ENCODE peak calls at places on chromosomes 1 and 21, in four cellular contexts. I, X, N and Q are unnamed samples.

GRCh38 chr21:39610705-39611104 is 2.0 kb upstream of the B3GALT5 start:
- DNase-seq in I (no peak), X (no peak), N (no peak), Q (no peak)

GRCh38 chr1:40978886-40979240 is 633 bp upstream of the CTPS1 start:
- DNase-seq in I (no peak), X (no peak), N (no peak), Q (no peak)

GRCh38 chr1:24641646-24642151 is 1.4 kb upstream of the SRRM1 start:
- DNase-seq in I (peak; percentile 47), X (no peak), N (peak; percentile 19), Q (no peak)

GRCh38 chr1:218604217-218604616 is 259.1 kb downstream of the TGFB2 start:
- DNase-seq in I (no peak), X (no peak), N (no peak), Q (no peak)

GRCh38 chr1:39407496-39407888 is 83.9 kb upstream of the BMP8A start:
- DNase-seq in I (no peak), X (no peak), N (peak; percentile 56), Q (no peak)

GRCh38 chr1:68442006-68442405 is 7.7 kb downstream of the RPE65 start:
- DNase-seq in I (no peak), X (no peak), N (no peak), Q (no peak)

GRCh38 chr1:59707216-59707615 is 107.5 kb upstream of the HOOK1 start:
- DNase-seq in I (peak; percentile 97), X (peak; percentile 59), N (no peak), Q (no peak)

GRCh38 chr1:52927219-52928082 is at the start of gene SCP2:
- DNase-seq in I (peak; percentile 77), X (peak; percentile 91), N (peak; percentile 82), Q (peak; percentile 89)

GRCh38 chr1:28296401-28297220 is 32.2 kb upstream of the MED18 start:
- DNase-seq in I (peak; percentile 73), X (no peak), N (peak; percentile 18), Q (no peak)